ENCODE peak calls at places on chromosomes 1 and 21, in five cellular contexts. K is IMR-90, F is H9, W is H1, O is mesendoderm. C is an unnamed sample.

GRCh38 chr1:161195171-161195570 is 3.7 kb downstream of the ADAMTS4 start:
- DNase-seq in K (no peak), F (no peak), W (no peak), O (no peak), C (no peak)

GRCh38 chr1:169511339-169512028 is 25.7 kb upstream of the SLC19A2 start:
- DNase-seq in K (peak; percentile 89), F (no peak), W (no peak), O (no peak), C (no peak)

GRCh38 chr1:101242331-101243050 is 5.7 kb downstream of the S1PR1 start:
- DNase-seq in K (no peak), F (no peak), W (no peak), O (no peak), C (no peak)

GRCh38 chr1:162733336-162733590 is 57.2 kb upstream of the HSD17B7 start:
- DNase-seq in K (no peak), F (no peak), W (no peak), O (no peak), C (no peak)

GRCh38 chr1:92791487-92792058 is 6.7 kb upstream of the EVI5 start:
- DNase-seq in K (no peak), F (no peak), W (no peak), O (peak; percentile 45), C (no peak)

GRCh38 chr21:14545906-14546480 is at the start of gene SAMSN1:
- DNase-seq in K (no peak), F (no peak), W (no peak), O (no peak), C (no peak)

GRCh38 chr1:153677718-153678518 is 570 bp upstream of the NPR1 start:
- DNase-seq in K (peak; percentile 45), F (peak; percentile 77), W (no peak), O (peak; percentile 79), C (no peak)

GRCh38 chr1:162996261-162996660 is 72.9 kb upstream of the RGS4 start:
- DNase-seq in K (peak; percentile 56), F (no peak), W (no peak), O (no peak), C (no peak)

GRCh38 chr1:197467881-197468280 is 199.8 kb downstream of the CRB1 start:
- DNase-seq in K (peak; percentile 52), F (no peak), W (no peak), O (no peak), C (no peak)

GRCh38 chr1:109782514-109782913 is 18.8 kb upstream of the EPS8L3 start:
- DNase-seq in K (peak; percentile 59), F (peak; percentile 55), W (no peak), O (no peak), C (no peak)

GRCh38 chr1:159851386-159851785 is 11.1 kb downstream of the VSIG8 start:
- DNase-seq in K (no peak), F (no peak), W (no peak), O (no peak), C (no peak)

GRCh38 chr1:243236604-243237252 is 18.4 kb downstream of the CEP170 start:
- DNase-seq in K (no peak), F (no peak), W (no peak), O (no peak), C (no peak)

GRCh38 chr1:227891223-227891954 is 56.3 kb downstream of the WNT9A start:
- DNase-seq in K (no peak), F (no peak), W (no peak), O (no peak), C (no peak)

GRCh38 chr21:41825216-41825615 is 53.9 kb downstream of the PRDM15 start:
- DNase-seq in K (no peak), F (no peak), W (no peak), O (no peak), C (no peak)

GRCh38 chr1:154808909-154809262 is 61.2 kb downstream of the KCNN3 start:
- DNase-seq in K (peak; percentile 1), F (no peak), W (no peak), O (no peak), C (no peak)

GRCh38 chr1:63593887-63594617 is 841 bp downstream of the PGM1 start:
- DNase-seq in K (peak; percentile 33), F (peak; percentile 70), W (peak; percentile 31), O (peak; percentile 90), C (peak; percentile 46)
- H2BK15ac ChIP-seq in K (peak overlapping the region; percentile 48), F (no peak overlapping the region), W (no peak overlapping the region), O (no peak overlapping the region), C (peak overlapping the region; percentile 8)

GRCh38 chr1:178942285-178943218 is 71.7 kb upstream of the ANGPTL1 start:
- DNase-seq in K (peak; percentile 62), F (no peak), W (no peak), O (peak; percentile 22), C (no peak)
- H2BK15ac ChIP-seq in K (no peak overlapping the region), F (no peak overlapping the region), W (no peak overlapping the region), O (no peak overlapping the region), C (no peak overlapping the region)

DNA sequence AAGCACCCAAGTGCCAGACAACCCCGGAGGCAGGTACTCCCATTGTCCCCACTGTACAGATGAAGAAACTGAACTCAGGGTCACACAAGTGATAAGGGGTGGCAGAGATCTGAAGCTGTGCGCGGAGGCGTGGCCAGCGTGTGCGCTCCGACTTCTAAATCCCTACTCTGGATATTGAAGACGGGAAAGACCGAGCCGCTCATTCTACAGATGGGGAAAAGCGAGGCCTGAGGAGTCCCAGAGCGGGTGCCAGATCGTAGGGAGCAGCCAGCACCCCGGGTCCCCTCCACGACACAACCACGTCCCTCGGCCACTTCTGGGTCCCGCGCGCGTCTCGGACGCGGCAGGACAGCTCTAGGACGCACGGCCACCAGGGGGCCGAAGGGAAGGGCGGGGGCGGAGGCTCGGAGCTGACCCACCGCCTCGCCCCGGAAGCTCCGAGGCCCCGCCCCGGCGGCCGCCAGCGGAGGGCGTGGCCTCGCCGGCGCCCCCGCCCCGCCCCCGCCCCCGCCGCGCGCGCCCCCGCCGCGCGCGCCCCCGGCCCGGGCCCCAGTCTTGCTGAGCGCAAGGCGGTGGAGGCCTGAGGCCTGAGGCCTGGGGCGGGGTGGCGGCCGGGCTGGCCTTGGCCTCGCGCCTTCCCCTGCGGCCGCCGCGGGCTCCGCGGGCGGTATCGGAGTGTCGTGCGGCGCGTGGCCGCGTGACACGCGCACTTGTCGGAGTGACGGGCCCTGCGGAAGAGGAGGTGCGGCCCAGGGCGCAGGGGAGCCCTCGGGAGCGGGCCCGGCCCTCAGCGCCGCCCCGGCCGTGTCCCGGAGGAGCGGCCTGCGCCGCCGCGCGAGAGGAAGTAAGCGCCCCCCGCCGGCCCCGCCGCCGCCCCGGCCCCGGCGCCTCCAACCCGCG is at the start of gene H6PD:
- DNase-seq in K (peak; percentile 75), F (peak; percentile 85), W (no peak), O (peak; percentile 81), C (peak; percentile 82)
- H2BK15ac ChIP-seq in K (peak within 1 kb of the TSS; percentile 5), F (no peak within 1 kb of the TSS), W (peak within 1 kb of the TSS; percentile 72), O (no peak within 1 kb of the TSS), C (peak within 1 kb of the TSS; percentile 15)

DNA sequence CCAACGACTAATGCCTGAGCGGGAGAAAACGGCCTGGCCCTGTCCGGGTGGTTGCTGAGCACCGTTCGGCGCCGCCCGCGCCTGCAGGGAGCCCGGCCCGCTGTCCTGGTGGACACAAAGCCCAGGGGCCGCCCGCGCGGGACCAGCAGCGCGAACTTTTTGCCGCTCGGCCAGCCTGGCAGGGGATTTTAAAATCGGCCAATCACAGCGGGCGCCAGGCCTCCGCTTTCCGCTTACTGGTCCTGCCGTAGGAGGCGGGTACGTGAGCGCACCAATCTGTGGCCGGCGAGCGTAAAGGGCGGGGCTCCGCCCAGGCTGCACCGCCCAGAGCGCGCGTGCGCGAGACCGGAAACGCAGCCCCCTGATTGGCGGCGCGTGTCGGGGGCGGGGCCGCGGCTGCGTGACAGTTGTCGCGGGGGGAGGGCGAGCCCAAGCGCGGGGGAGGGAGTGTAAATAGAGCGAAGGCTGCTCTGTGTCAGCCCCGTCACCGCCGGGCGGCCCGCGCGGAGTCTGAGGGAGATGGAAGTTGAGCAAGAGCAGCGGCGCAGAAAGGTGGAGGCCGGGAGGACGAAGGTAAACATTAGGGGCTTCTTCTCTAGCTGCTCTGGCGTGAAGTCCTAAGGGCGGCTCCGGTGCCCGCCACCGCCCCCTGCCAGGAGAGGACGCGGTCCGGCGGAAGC is at the start of the genes C21orf58 and PCNT:
- DNase-seq in K (peak; percentile 97), F (peak; percentile 97), W (peak; percentile 88), O (peak; percentile 98), C (peak; percentile 95)
- H2BK15ac ChIP-seq in K (no peak within 1 kb of the TSS), F (no peak within 1 kb of the TSS), W (no peak within 1 kb of the TSS), O (no peak within 1 kb of the TSS), C (no peak within 1 kb of the TSS)